ENCODE peak calls at places on chromosome 5, in four cellular contexts. One of them, this sample, is unnamed.

GRCh38 chr5:78499485-78499884 is 139.1 kb downstream of the SCAMP1 start:
- DNase-seq in DND-41: no peak
- DNase-seq in lower lobe of right lung: no peak
- DNase-seq in right atrium auricular region: no peak
- DNase-seq in this sample: no peak

GRCh38 chr5:2642684-2643325 is 108.7 kb downstream of the IRX2 start:
- DNase-seq in DND-41: no peak
- DNase-seq in lower lobe of right lung: no peak
- DNase-seq in right atrium auricular region: no peak
- DNase-seq in this sample: no peak

GRCh38 chr5:149256451-149256850 is 15.2 kb upstream of the AFAP1L1 start:
- DNase-seq in DND-41: no peak
- DNase-seq in lower lobe of right lung: no peak
- DNase-seq in right atrium auricular region: no peak
- DNase-seq in this sample: no peak

GRCh38 chr5:140868721-140869554 is at the start of gene PCDHA11:
- DNase-seq in DND-41: no peak
- DNase-seq in lower lobe of right lung: no peak
- DNase-seq in right atrium auricular region: no peak
- DNase-seq in this sample: peak; percentile 26

GRCh38 chr5:96279796-96280542 is 153.1 kb downstream of the PCSK1 start:
- DNase-seq in DND-41: no peak
- DNase-seq in lower lobe of right lung: no peak
- DNase-seq in right atrium auricular region: no peak
- DNase-seq in this sample: no peak

GRCh38 chr5:66713998-66714397 is 117.8 kb downstream of the MAST4 start:
- DNase-seq in DND-41: no peak
- DNase-seq in lower lobe of right lung: no peak
- DNase-seq in right atrium auricular region: no peak
- DNase-seq in this sample: no peak

GRCh38 chr5:74991522-74991921 is 60.8 kb downstream of the GCNT4 start:
- DNase-seq in DND-41: no peak
- DNase-seq in lower lobe of right lung: no peak
- DNase-seq in right atrium auricular region: no peak
- DNase-seq in this sample: no peak

GRCh38 chr5:107286447-107287098 is 384.2 kb downstream of the EFNA5 start:
- DNase-seq in DND-41: no peak
- DNase-seq in lower lobe of right lung: no peak
- DNase-seq in right atrium auricular region: no peak
- DNase-seq in this sample: no peak

GRCh38 chr5:91754990-91755389 is 371.9 kb upstream of the ARRDC3 start:
- DNase-seq in DND-41: no peak
- DNase-seq in lower lobe of right lung: no peak
- DNase-seq in right atrium auricular region: no peak
- DNase-seq in this sample: no peak

GRCh38 chr5:169796731-169797130 is 159.7 kb downstream of the DOCK2 start:
- DNase-seq in DND-41: no peak
- DNase-seq in lower lobe of right lung: no peak
- DNase-seq in right atrium auricular region: no peak
- DNase-seq in this sample: no peak

GRCh38 chr5:180629703-180630382 is 19.6 kb downstream of the FLT4 start:
- DNase-seq in DND-41: no peak
- DNase-seq in lower lobe of right lung: peak; percentile 34
- DNase-seq in right atrium auricular region: no peak
- DNase-seq in this sample: no peak
- H3K4me1 ChIP-seq in DND-41: no peaks in the 10 kb centered on the region
- H3K4me1 ChIP-seq in lower lobe of right lung: no peaks in the 10 kb centered on the region
- H3K4me1 ChIP-seq in right atrium auricular region: no peaks in the 10 kb centered on the region
- H3K4me1 ChIP-seq in this sample: no peaks in the 10 kb centered on the region

GRCh38 chr5:60586307-60586901 is 113.6 kb downstream of the DEPDC1B start:
- DNase-seq in DND-41: no peak
- DNase-seq in lower lobe of right lung: no peak
- DNase-seq in right atrium auricular region: no peak
- DNase-seq in this sample: no peak
- TF ChIP-seq CTCF in DND-41: peak; percentile 46
- TF ChIP-seq CTCF in lower lobe of right lung: peak; percentile 28
- TF ChIP-seq CTCF in right atrium auricular region: no peak
- TF ChIP-seq CTCF in this sample: no peak

DNA sequence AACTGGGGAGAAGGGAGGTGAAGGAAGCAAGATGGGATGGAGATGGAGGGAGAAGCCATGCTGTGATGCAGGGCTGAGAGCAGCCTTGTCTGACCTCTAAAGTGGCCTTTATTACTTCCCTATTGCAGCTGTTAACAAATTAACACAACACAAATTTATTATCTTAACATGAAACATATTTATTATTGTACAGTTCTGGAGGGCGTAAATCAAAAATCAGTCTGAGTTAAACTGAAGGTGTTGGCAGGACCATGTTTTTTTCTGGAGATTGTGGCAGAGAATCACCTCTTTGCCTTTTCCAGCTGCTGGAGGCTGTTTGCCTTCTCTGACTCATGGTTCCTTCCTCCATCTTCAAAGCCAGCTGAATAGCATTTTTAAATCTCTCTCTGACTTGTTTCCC is 7.1 kb upstream of the MCC start:
- DNase-seq in DND-41: no peak
- DNase-seq in lower lobe of right lung: no peak
- DNase-seq in right atrium auricular region: no peak
- DNase-seq in this sample: no peak
- H3K4me1 ChIP-seq in DND-41: no peaks in the 10 kb centered on the region
- H3K4me1 ChIP-seq in lower lobe of right lung: no peaks in the 10 kb centered on the region
- H3K4me1 ChIP-seq in right atrium auricular region: no peaks in the 10 kb centered on the region
- H3K4me1 ChIP-seq in this sample: no peaks in the 10 kb centered on the region

GRCh38 chr5:120327180-120327579 is 136.9 kb upstream of the PRR16 start:
- DNase-seq in DND-41: no peak
- DNase-seq in lower lobe of right lung: no peak
- DNase-seq in right atrium auricular region: no peak
- DNase-seq in this sample: no peak
- TF ChIP-seq CTCF in DND-41: no peak
- TF ChIP-seq CTCF in lower lobe of right lung: no peak
- TF ChIP-seq CTCF in right atrium auricular region: no peak
- TF ChIP-seq CTCF in this sample: no peak

GRCh38 chr5:124649548-124650501 is 96.6 kb downstream of the ZNF608 start:
- DNase-seq in DND-41: peak; percentile 91
- DNase-seq in lower lobe of right lung: peak; percentile 90
- DNase-seq in right atrium auricular region: peak; percentile 74
- DNase-seq in this sample: peak; percentile 31
- H3K4me1 ChIP-seq in DND-41: peaks cover 75% of the 10 kb centered on the region
- H3K4me1 ChIP-seq in lower lobe of right lung: peaks cover 53% of the 10 kb centered on the region
- H3K4me1 ChIP-seq in right atrium auricular region: no peaks in the 10 kb centered on the region
- H3K4me1 ChIP-seq in this sample: peaks cover 14% of the 10 kb centered on the region

DNA sequence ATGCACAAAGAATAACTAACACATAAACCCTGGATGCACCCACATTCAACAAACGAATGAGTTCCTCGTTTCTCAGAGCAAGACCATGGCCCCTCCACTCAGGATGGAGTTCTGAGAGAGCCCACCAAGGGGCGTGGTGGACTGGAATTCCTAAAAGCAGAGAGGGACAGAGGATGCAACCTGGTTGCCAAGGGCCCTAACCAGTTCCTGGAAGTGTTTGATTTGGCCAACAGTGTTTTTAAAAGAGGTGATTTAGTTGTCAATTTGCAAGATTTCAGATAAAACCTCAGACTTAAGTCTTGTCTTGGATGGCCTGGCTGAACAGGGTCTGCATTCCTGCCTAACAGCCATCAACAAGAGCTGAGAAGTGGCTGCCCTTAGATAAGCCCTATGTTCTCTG is 34.4 kb downstream of the GLRA1 start:
- DNase-seq in DND-41: no peak
- DNase-seq in lower lobe of right lung: no peak
- DNase-seq in right atrium auricular region: no peak
- DNase-seq in this sample: no peak
- TF ChIP-seq CTCF in DND-41: no peak
- TF ChIP-seq CTCF in lower lobe of right lung: no peak
- TF ChIP-seq CTCF in right atrium auricular region: no peak
- TF ChIP-seq CTCF in this sample: no peak

GRCh38 chr5:179806250-179807045 is at the start of gene MGAT4B:
- DNase-seq in DND-41: peak; percentile 66
- DNase-seq in lower lobe of right lung: peak; percentile 85
- DNase-seq in right atrium auricular region: no peak
- DNase-seq in this sample: peak; percentile 90

GRCh38 chr5:179804599-179804947 is 2.1 kb downstream of the MGAT4B start:
- DNase-seq in DND-41: no peak
- DNase-seq in lower lobe of right lung: no peak
- DNase-seq in right atrium auricular region: no peak
- DNase-seq in this sample: no peak

GRCh38 chr5:179805529-179806249 is 977 bp downstream of the MGAT4B start:
- DNase-seq in DND-41: no peak
- DNase-seq in lower lobe of right lung: peak; percentile 72
- DNase-seq in right atrium auricular region: no peak
- DNase-seq in this sample: peak; percentile 38

GRCh38 chr5:179803651-179804598 is 2.7 kb downstream of the MGAT4B start:
- DNase-seq in DND-41: peak; percentile 65
- DNase-seq in lower lobe of right lung: peak; percentile 59
- DNase-seq in right atrium auricular region: no peak
- DNase-seq in this sample: no peak

DNA sequence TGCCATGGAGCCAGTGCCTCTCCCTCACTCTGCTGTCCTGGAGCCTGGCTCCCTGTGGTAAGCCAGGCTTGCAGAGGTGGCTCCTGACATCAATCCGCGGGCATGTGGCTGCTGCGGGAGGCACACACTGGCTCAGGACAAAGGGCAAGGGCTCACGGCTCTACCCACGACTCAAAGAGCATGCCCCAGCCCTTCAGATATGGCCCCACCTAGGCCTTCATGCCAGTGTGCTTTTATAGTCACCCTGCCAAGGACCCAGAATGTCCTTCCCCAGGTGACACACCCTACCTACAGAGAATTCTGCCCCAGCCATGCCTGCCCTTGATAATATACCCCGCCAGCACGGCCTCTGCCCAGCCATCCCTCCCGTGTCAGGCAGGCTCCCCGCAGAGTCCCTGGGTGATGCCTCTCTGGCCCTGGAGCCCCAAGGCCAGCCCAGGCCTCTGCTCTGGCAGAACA is 1.6 kb downstream of the MGAT4B start:
- DNase-seq in DND-41: no peak
- DNase-seq in lower lobe of right lung: no peak
- DNase-seq in right atrium auricular region: no peak
- DNase-seq in this sample: no peak
- H3K4me1 ChIP-seq in DND-41: peaks cover 45% of the 10 kb centered on the region
- H3K4me1 ChIP-seq in lower lobe of right lung: peaks cover 54% of the 10 kb centered on the region
- H3K4me1 ChIP-seq in right atrium auricular region: no peaks in the 10 kb centered on the region
- H3K4me1 ChIP-seq in this sample: no peaks in the 10 kb centered on the region